ENCODE peak calls at places on chromosomes 12 and 14, in eight cellular contexts. P, I, D, U, B, J, V and H are unnamed samples.

GRCh38 chr14:49294736-49295135 is 291.4 kb downstream of the RPS29 start:
- DNase-seq in P (no peak), I (no peak), D (no peak), U (no peak), B (no peak), J (no peak), V (no peak), H (no peak)

GRCh38 chr12:86710110-86710509 is 453.9 kb upstream of the MGAT4C start:
- DNase-seq in P (peak; percentile 38), I (no peak), D (no peak), U (no peak), B (no peak), J (no peak), V (no peak), H (no peak)

GRCh38 chr14:71415404-71415690 is 508.1 kb downstream of the PCNX1 start:
- DNase-seq in P (peak; percentile 91), I (no peak), D (no peak), U (no peak), B (no peak), J (no peak), V (no peak), H (peak; percentile 47)

GRCh38 chr12:111901182-111901581 is 59.2 kb downstream of the MAPKAPK5 start:
- DNase-seq in P (no peak), I (no peak), D (no peak), U (no peak), B (no peak), J (no peak), V (no peak), H (no peak)

GRCh38 chr14:53519137-53519536 is 366.0 kb upstream of the DDHD1 start:
- DNase-seq in P (peak; percentile 5), I (no peak), D (no peak), U (no peak), B (no peak), J (no peak), V (no peak), H (no peak)

GRCh38 chr12:3200032-3200617 is 122.9 kb downstream of the TSPAN9 start:
- DNase-seq in P (peak; percentile 49), I (no peak), D (peak; percentile 63), U (peak; percentile 74), B (no peak), J (no peak), V (no peak), H (no peak)

GRCh38 chr12:117685115-117685926 is 283.5 kb downstream of the KSR2 start:
- DNase-seq in P (no peak), I (peak; percentile 89), D (no peak), U (peak; percentile 69), B (no peak), J (peak; percentile 59), V (no peak), H (peak; percentile 73)

GRCh38 chr12:2783936-2784600 is 10.7 kb upstream of the FKBP4 start:
- DNase-seq in P (peak; percentile 58), I (no peak), D (peak; percentile 71), U (peak; percentile 76), B (peak; percentile 36), J (peak; percentile 27), V (peak; percentile 68), H (peak; percentile 54)

GRCh38 chr12:42402821-42403411 is 76.9 kb downstream of the PPHLN1 start:
- DNase-seq in P (no peak), I (no peak), D (no peak), U (no peak), B (no peak), J (no peak), V (no peak), H (no peak)

GRCh38 chr12:57629897-57630471 is 3.0 kb downstream of the B4GALNT1 start:
- DNase-seq in P (no peak), I (no peak), D (no peak), U (peak; percentile 28), B (no peak), J (no peak), V (no peak), H (no peak)

GRCh38 chr14:63203618-63204406 is 431 bp upstream of the RHOJ start:
- DNase-seq in P (peak; percentile 94), I (peak; percentile 89), D (peak; percentile 79), U (peak; percentile 80), B (no peak), J (peak; percentile 97), V (no peak), H (peak; percentile 46)

GRCh38 chr14:24700511-24700910 is 66.5 kb upstream of the GZMB start:
- DNase-seq in P (no peak), I (no peak), D (no peak), U (no peak), B (no peak), J (no peak), V (no peak), H (no peak)

DNA sequence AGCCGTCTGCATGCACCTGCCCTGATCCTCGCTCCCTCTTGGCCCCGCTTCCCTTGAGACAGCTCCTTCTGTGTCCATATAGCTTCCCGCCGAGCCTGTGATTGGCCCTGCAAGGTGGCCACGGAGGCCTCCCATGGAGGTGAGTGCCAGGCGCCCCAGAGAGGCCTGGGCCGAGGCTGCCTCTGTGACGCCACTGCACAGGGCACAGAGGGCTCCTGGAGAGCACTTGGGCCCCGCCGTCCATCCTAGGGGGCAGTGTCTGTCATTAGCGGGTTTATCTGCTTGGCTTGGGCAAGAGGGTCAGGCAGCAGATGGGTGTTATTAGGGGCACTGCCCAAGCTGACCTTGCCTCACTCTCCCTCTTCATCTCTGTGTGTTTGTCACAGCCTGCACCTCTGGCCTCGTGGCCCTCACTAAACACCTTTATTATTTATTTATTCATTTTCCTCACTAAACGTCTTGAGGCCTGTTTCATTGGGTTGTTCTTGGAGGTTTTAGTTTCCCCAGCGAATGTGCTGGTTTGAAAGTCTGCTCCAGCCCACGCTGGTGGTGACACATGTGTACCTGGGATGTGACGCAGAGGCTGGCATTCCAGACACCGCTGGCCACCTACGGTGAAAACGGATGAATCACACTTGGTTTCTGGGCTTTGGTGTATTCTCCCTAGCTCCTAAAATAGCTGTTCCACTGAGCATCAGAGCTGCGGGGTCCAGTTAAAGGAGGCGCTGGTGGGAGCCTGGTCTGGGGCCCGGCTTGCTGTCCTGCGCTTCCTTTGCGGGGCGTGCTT is 5.9 kb downstream of the ZFYVE21 start:
- DNase-seq in P (peak; percentile 78), I (peak; percentile 47), D (no peak), U (no peak), B (no peak), J (peak; percentile 82), V (no peak), H (peak; percentile 89)
- TF ChIP-seq CTCF in P (peak; percentile 13), I (no peak), D (no peak), U (no peak), B (no peak), J (no peak), V (no peak), H (no peak)

DNA sequence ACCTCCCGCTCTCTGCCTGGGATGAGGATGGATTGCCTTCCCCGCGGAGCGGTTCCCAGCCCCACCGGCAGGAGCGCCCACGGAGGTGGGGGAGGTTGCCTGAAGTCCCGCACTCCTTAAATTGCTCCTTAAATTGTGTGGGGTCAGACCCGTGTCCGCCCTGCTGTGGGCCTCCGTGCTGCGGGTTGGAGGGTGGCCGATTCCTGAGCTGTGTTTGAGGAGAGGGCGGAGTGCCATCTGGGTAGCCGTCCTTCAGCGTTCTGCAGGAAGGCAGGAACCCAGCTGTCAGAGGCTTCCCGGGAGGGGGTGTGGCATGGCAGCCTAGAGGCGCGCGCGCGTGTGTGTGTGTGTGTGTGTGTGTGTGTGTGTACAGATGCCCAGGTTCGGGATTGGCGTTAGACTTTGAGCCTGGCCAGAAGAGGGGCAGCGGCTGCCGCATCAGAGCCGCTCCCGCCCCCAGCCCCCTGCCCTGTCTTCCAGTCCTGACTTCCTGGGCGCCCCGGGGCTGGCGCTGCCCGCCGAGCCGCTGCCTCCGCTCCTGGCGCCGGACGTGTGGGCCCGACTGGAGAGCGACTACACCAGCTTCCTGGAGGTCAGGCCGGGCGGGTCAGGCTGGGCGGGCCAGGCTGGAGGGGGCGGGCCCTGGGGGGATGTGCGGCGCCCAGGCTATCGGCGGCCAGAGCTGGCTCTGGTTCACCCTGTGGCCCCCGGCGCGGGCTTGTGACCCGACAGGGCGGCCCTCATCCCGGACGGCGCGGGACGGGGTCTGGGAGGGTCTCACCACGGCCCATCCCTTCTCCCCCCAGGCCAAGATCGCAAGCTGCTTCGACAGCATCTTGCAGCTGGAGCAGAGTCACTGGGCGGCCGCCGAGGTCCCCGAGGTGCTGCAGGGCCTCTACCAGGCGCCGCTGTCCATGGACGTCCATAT is 9.2 kb downstream of the EXOC3L4 start:
- DNase-seq in P (peak; percentile 42), I (no peak), D (peak; percentile 64), U (peak; percentile 77), B (no peak), J (no peak), V (no peak), H (peak; percentile 66)
- TF ChIP-seq CTCF in P (peak; percentile 25), I (peak; percentile 46), D (peak; percentile 28), U (no peak), B (no peak), J (peak; percentile 30), V (no peak), H (peak; percentile 14)

DNA sequence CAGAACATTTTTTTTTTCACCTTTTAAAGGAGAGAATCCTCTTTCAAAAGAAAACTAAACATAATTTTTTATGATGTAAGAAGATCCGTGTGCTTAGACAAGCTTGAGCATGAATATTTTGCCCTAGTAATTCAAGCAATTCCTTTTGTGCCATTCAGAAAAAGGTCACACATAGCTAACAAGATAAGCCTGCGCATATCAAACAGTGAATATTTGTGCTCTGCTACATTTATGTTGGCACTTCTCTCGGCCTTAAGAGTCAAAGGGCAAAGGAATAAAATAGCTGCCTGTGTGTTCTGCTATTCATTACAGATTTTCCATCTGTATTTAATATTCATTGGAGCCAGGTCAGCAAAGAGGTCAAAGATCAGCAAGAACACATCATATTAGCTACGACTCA is 163.4 kb downstream of the TMTC3 start:
- DNase-seq in P (no peak), I (no peak), D (no peak), U (no peak), B (no peak), J (no peak), V (no peak), H (no peak)
- TF ChIP-seq CTCF in P (no peak), I (no peak), D (no peak), U (no peak), B (no peak), J (no peak), V (no peak), H (no peak)

GRCh38 chr12:69601962-69602685 is 8.6 kb downstream of the LRRC10 start:
- DNase-seq in P (no peak), I (no peak), D (no peak), U (no peak), B (no peak), J (no peak), V (no peak), H (no peak)

GRCh38 chr12:69598174-69598753 is 12.4 kb downstream of the LRRC10 start:
- DNase-seq in P (no peak), I (no peak), D (no peak), U (no peak), B (no peak), J (no peak), V (no peak), H (no peak)

GRCh38 chr12:69608114-69608513 is 2.6 kb downstream of the LRRC10 start:
- DNase-seq in P (peak; percentile 23), I (no peak), D (no peak), U (no peak), B (no peak), J (no peak), V (no peak), H (no peak)

GRCh38 chr12:69600804-69601203 is 9.9 kb downstream of the LRRC10 start:
- DNase-seq in P (no peak), I (no peak), D (no peak), U (no peak), B (no peak), J (no peak), V (no peak), H (no peak)

GRCh38 chr12:69602954-69603353 is 7.8 kb downstream of the LRRC10 start:
- DNase-seq in P (no peak), I (no peak), D (no peak), U (no peak), B (no peak), J (no peak), V (no peak), H (no peak)
- TF ChIP-seq CTCF in P (peak; percentile 20), I (no peak), D (no peak), U (no peak), B (peak; percentile 11), J (no peak), V (no peak), H (no peak)